ENCODE peak calls at places on chromosomes 7 and 10, in ten cellular contexts. J is uterus, T is right lobe of liver, M is GM12878, Z is A549, H is vagina, Y is body of pancreas, V is transverse colon, K is K562, W is heart left ventricle. P is an unnamed sample.

GRCh38 chr10:62306663-62307062 is 38.0 kb upstream of the RTKN2 start:
- DNase-seq in J (no peak), T (no peak), M (no peak), Z (no peak), H (no peak), Y (no peak), V (no peak), K (no peak), W (no peak), P (no peak)

GRCh38 chr10:123772645-123773508 is 106.7 kb downstream of the GPR26 start:
- DNase-seq in J (no peak), T (no peak), M (peak), Z (no peak), H (no peak), Y (no peak), V (no peak), K (no peak), W (no peak), P (no peak)

GRCh38 chr7:103857435-103857834 is 132.0 kb downstream of the RELN start:
- DNase-seq in J (no peak), T (no peak), M (no peak), Z (no peak), H (no peak), Y (no peak), V (no peak), K (no peak), W (no peak), P (no peak)

GRCh38 chr10:129946868-129947267 is 17.2 kb downstream of the EBF3 start:
- DNase-seq in J (no peak), T (no peak), M (no peak), Z (no peak), H (no peak), Y (no peak), V (no peak), K (no peak), W (no peak), P (no peak)

GRCh38 chr10:48467669-48468068 is 137.2 kb downstream of the ARHGAP22 start:
- DNase-seq in J (no peak), T (no peak), M (no peak), Z (no peak), H (no peak), Y (no peak), V (no peak), K (no peak), W (no peak), P (no peak)

GRCh38 chr7:51430480-51431086 is 114.0 kb upstream of the COBL start:
- DNase-seq in J (no peak), T (no peak), M (peak), Z (peak), H (no peak), Y (peak), V (peak), K (peak), W (peak), P (peak)

GRCh38 chr7:93055543-93056107 is 62.2 kb downstream of the SAMD9 start:
- DNase-seq in J (no peak), T (no peak), M (no peak), Z (peak), H (no peak), Y (no peak), V (no peak), K (no peak), W (no peak), P (no peak)

GRCh38 chr10:74598891-74599566 is 227.4 kb upstream of the KAT6B start:
- DNase-seq in J (no peak), T (no peak), M (peak), Z (no peak), H (no peak), Y (no peak), V (no peak), K (no peak), W (no peak), P (no peak)

GRCh38 chr7:111587715-111588433 is 25.6 kb upstream of the IMMP2L start:
- DNase-seq in J (no peak), T (no peak), M (no peak), Z (no peak), H (no peak), Y (no peak), V (no peak), K (no peak), W (no peak), P (no peak)

GRCh38 chr7:50610521-50611277 is 45.5 kb upstream of the DDC start:
- DNase-seq in J (no peak), T (no peak), M (no peak), Z (no peak), H (no peak), Y (no peak), V (no peak), K (no peak), W (no peak), P (no peak)

GRCh38 chr10:10891437-10891836 is 126.2 kb upstream of the CELF2 start:
- DNase-seq in J (no peak), T (no peak), M (no peak), Z (no peak), H (no peak), Y (no peak), V (no peak), K (no peak), W (no peak), P (no peak)

GRCh38 chr7:2166625-2167280 is 66.0 kb downstream of the MAD1L1 start:
- DNase-seq in J (no peak), T (no peak), M (no peak), Z (no peak), H (no peak), Y (no peak), V (no peak), K (no peak), W (peak), P (no peak)

GRCh38 chr10:28445511-28445910 is 87.4 kb upstream of the WAC start:
- DNase-seq in J (no peak), T (no peak), M (no peak), Z (no peak), H (no peak), Y (no peak), V (no peak), K (no peak), W (no peak), P (no peak)

GRCh38 chr7:130982160-130982638 is 248.2 kb upstream of the KLF14 start:
- DNase-seq in J (no peak), T (no peak), M (no peak), Z (peak), H (no peak), Y (no peak), V (no peak), K (peak), W (no peak), P (no peak)

GRCh38 chr10:132702601-132703304 is 83.2 kb downstream of the NKX6-2 start:
- DNase-seq in J (no peak), T (peak), M (no peak), Z (no peak), H (no peak), Y (no peak), V (no peak), K (no peak), W (no peak), P (no peak)

GRCh38 chr7:112144284-112145059 is 61.7 kb downstream of the DOCK4 start:
- DNase-seq in J (no peak), T (peak), M (no peak), Z (no peak), H (no peak), Y (no peak), V (no peak), K (no peak), W (no peak), P (no peak)

GRCh38 chr10:86176850-86177249 is 189.7 kb downstream of the GRID1 start:
- DNase-seq in J (no peak), T (no peak), M (no peak), Z (no peak), H (no peak), Y (no peak), V (no peak), K (no peak), W (no peak), P (no peak)

GRCh38 chr7:132141109-132141508 is 435.2 kb downstream of the PLXNA4 start:
- DNase-seq in J (no peak), T (no peak), M (no peak), Z (no peak), H (no peak), Y (no peak), V (no peak), K (no peak), W (no peak), P (no peak)

GRCh38 chr7:27936244-27937102 is 196.5 kb downstream of the TAX1BP1 start:
- DNase-seq in J (no peak), T (no peak), M (no peak), Z (no peak), H (no peak), Y (no peak), V (no peak), K (no peak), W (no peak), P (no peak)

GRCh38 chr10:22159979-22160378 is 57.8 kb downstream of the EBLN1 start:
- DNase-seq in J (no peak), T (no peak), M (no peak), Z (no peak), H (no peak), Y (no peak), V (no peak), K (no peak), W (no peak), P (no peak)

GRCh38 chr7:132417037-132417906 is 159.0 kb downstream of the PLXNA4 start:
- DNase-seq in J (no peak), T (no peak), M (no peak), Z (no peak), H (no peak), Y (no peak), V (no peak), K (no peak), W (no peak), P (no peak)

GRCh38 chr7:80145780-80146422 is 11.3 kb downstream of the GNAI1 start:
- DNase-seq in J (no peak), T (no peak), M (no peak), Z (no peak), H (no peak), Y (no peak), V (no peak), K (no peak), W (no peak), P (no peak)

DNA sequence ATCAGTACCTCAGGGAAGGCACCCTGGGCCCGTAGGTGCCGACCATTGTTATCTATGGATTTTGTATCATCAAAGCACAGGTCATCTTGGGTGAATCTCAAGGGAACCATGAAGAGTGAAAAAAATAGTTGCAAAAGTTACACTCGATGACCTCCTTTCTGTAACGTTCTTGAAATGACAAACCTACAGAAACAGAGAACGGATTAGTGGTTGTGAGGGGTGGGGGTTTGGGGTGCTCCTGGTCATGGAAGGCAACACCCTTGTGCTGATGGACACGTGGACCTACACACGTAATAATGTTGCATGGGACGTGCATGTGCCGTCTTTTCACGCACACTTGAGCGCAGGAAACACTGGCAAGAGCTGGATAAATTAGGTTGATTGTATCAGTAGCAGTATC is 655.9 kb downstream of the SDK1 start:
- DNase-seq in J (no peak), T (no peak), M (peak), Z (no peak), H (no peak), Y (no peak), V (no peak), K (no peak), W (no peak), P (no peak)
- H3K27ac ChIP-seq in J (no peak), T (no peak), M (peak), Z (no peak), H (no peak), Y (no peak), V (no peak), K (no peak), W (no peak), P (no peak)

GRCh38 chr10:14594878-14595525 is 179.7 kb downstream of the FAM107B start:
- DNase-seq in J (no peak), T (no peak), M (no peak), Z (no peak), H (no peak), Y (no peak), V (no peak), K (no peak), W (no peak), P (no peak)
- TF ChIP-seq POLR2A in J (no peak), T (no peak), M (no peak), Z (no peak), H (no peak), Y (no peak), V (no peak), K (no peak), W (no peak), P (no peak)

GRCh38 chr7:139995034-139995915 is 67.5 kb downstream of the PARP12 start:
- DNase-seq in J (peak), T (no peak), M (no peak), Z (no peak), H (no peak), Y (peak), V (no peak), K (no peak), W (peak), P (peak)
- H3K27ac ChIP-seq in J (no peak), T (no peak), M (no peak), Z (peak), H (no peak), Y (no peak), V (no peak), K (no peak), W (no peak), P (no peak)

GRCh38 chr7:45647967-45648670 is 74.0 kb downstream of the ADCY1 start:
- DNase-seq in J (no peak), T (no peak), M (no peak), Z (no peak), H (peak), Y (no peak), V (no peak), K (no peak), W (no peak), P (no peak)
- TF ChIP-seq POLR2A in J (no peak), T (no peak), M (no peak), Z (no peak), H (no peak), Y (no peak), V (no peak), K (no peak), W (no peak), P (no peak)

GRCh38 chr7:966291-967069 is 8.9 kb downstream of the COX19 start:
- DNase-seq in J (no peak), T (peak), M (no peak), Z (no peak), H (no peak), Y (no peak), V (no peak), K (no peak), W (no peak), P (no peak)
- H3K27ac ChIP-seq in J (no peak), T (no peak), M (no peak), Z (no peak), H (no peak), Y (no peak), V (no peak), K (no peak), W (no peak), P (no peak)

GRCh38 chr10:581776-582330 is 107.6 kb downstream of the DIP2C start:
- DNase-seq in J (no peak), T (no peak), M (no peak), Z (no peak), H (no peak), Y (no peak), V (no peak), K (no peak), W (no peak), P (no peak)
- TF ChIP-seq POLR2A in J (no peak), T (no peak), M (no peak), Z (no peak), H (no peak), Y (no peak), V (no peak), K (no peak), W (no peak), P (no peak)

P was measured in adrenal gland.